ENCODE peak calls at places on chromosome 11, in four cellular contexts. One of them, this sample, is unnamed.

GRCh38 chr11:17915500-17916143 is 97.2 kb downstream of the SERGEF start:
- DNase-seq in neural crest cell: no peak
- DNase-seq in fibroblast of lung: peak
- DNase-seq in cardiac fibroblast: no peak
- DNase-seq in this sample: no peak

GRCh38 chr11:92101845-92102244 is 122.8 kb upstream of the FAT3 start:
- DNase-seq in neural crest cell: no peak
- DNase-seq in fibroblast of lung: no peak
- DNase-seq in cardiac fibroblast: no peak
- DNase-seq in this sample: no peak

GRCh38 chr11:13135385-13136271 is 126.5 kb downstream of the RASSF10 start:
- DNase-seq in neural crest cell: peak
- DNase-seq in fibroblast of lung: peak
- DNase-seq in cardiac fibroblast: peak
- DNase-seq in this sample: no peak

GRCh38 chr11:44779736-44780520 is 53.2 kb downstream of the TSPAN18 start:
- DNase-seq in neural crest cell: no peak
- DNase-seq in fibroblast of lung: no peak
- DNase-seq in cardiac fibroblast: no peak
- DNase-seq in this sample: no peak

GRCh38 chr11:35337136-35337918 is 82.0 kb downstream of the SLC1A2 start:
- DNase-seq in neural crest cell: no peak
- DNase-seq in fibroblast of lung: peak
- DNase-seq in cardiac fibroblast: peak
- DNase-seq in this sample: no peak

GRCh38 chr11:111456859-111457730 is 55.1 kb downstream of the BTG4 start:
- DNase-seq in neural crest cell: no peak
- DNase-seq in fibroblast of lung: no peak
- DNase-seq in cardiac fibroblast: no peak
- DNase-seq in this sample: no peak

GRCh38 chr11:122976734-122977454 is 4.7 kb downstream of the BSX start:
- DNase-seq in neural crest cell: no peak
- DNase-seq in fibroblast of lung: no peak
- DNase-seq in cardiac fibroblast: no peak
- DNase-seq in this sample: no peak

GRCh38 chr11:30917859-30918478 is 331.8 kb upstream of the MPPED2 start:
- DNase-seq in neural crest cell: peak
- DNase-seq in fibroblast of lung: peak
- DNase-seq in cardiac fibroblast: peak
- DNase-seq in this sample: no peak

GRCh38 chr11:86484164-86484794 is 109.6 kb downstream of the CCDC81 start:
- DNase-seq in neural crest cell: no peak
- DNase-seq in fibroblast of lung: peak
- DNase-seq in cardiac fibroblast: peak
- DNase-seq in this sample: no peak

GRCh38 chr11:69101100-69101791 is 52.5 kb downstream of the TPCN2 start:
- DNase-seq in neural crest cell: peak
- DNase-seq in fibroblast of lung: peak
- DNase-seq in cardiac fibroblast: peak
- DNase-seq in this sample: peak

GRCh38 chr11:131465746-131466145 is 95.3 kb downstream of the NTM start:
- DNase-seq in neural crest cell: peak
- DNase-seq in fibroblast of lung: no peak
- DNase-seq in cardiac fibroblast: no peak
- DNase-seq in this sample: peak

GRCh38 chr11:83600656-83601055 is 314.5 kb upstream of the CCDC90B start:
- DNase-seq in neural crest cell: no peak
- DNase-seq in fibroblast of lung: no peak
- DNase-seq in cardiac fibroblast: no peak
- DNase-seq in this sample: no peak

DNA sequence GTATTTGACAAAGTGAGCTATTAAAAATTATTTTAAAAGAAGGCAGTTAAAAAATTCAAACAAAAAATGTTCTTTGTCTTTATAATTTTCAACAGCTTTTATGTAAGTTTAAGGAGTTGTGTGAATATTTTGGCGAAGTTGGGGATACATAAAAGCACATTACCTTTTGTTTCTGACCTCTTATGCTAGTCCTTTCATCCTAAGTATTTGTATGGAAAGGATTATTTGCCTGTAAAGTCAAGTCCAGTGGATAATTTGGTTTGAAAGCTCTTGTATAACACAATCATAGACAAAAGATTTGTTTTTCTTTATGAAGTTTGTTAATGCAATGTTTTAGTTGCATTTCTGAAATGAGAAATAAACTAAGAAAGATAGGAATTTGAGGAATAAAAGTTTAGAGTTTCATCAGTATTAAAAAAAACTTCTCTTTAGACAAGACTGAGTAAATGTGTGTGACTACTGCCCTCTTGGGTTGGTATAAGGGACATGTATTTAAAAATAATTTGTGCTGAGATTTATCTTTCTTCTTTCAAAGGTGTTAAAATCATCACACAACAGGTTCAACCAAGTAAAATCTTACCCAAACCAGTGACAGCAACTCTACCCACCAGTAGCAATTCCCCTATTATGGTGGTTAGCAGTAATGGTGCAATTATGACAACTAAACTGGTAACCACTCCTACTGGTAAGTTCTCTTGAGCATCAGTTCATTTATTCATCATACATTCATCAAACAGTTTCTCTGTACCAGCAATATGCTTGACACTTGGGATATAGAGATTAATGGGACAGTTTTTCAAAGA is 68.2 kb downstream of the EMSY start:
- DNase-seq in neural crest cell: no peak
- DNase-seq in fibroblast of lung: peak
- DNase-seq in cardiac fibroblast: peak
- DNase-seq in this sample: no peak
- TF ChIP-seq CTCF in neural crest cell: peak
- TF ChIP-seq CTCF in fibroblast of lung: peak
- TF ChIP-seq CTCF in cardiac fibroblast: peak
- TF ChIP-seq CTCF in this sample: peak

GRCh38 chr11:1165256-1166041 is 7.7 kb downstream of the MUC5AC start:
- DNase-seq in neural crest cell: no peak
- DNase-seq in fibroblast of lung: no peak
- DNase-seq in cardiac fibroblast: no peak
- DNase-seq in this sample: no peak

GRCh38 chr11:1168256-1168655 is 10.5 kb downstream of the MUC5AC start:
- DNase-seq in neural crest cell: no peak
- DNase-seq in fibroblast of lung: no peak
- DNase-seq in cardiac fibroblast: no peak
- DNase-seq in this sample: no peak

GRCh38 chr11:1168721-1169161 is 11.0 kb downstream of the MUC5AC start:
- DNase-seq in neural crest cell: no peak
- DNase-seq in fibroblast of lung: no peak
- DNase-seq in cardiac fibroblast: no peak
- DNase-seq in this sample: no peak

GRCh38 chr11:1167751-1168231 is 10.0 kb downstream of the MUC5AC start:
- DNase-seq in neural crest cell: no peak
- DNase-seq in fibroblast of lung: no peak
- DNase-seq in cardiac fibroblast: no peak
- DNase-seq in this sample: no peak

GRCh38 chr11:1167256-1167655 is 9.5 kb downstream of the MUC5AC start:
- DNase-seq in neural crest cell: no peak
- DNase-seq in fibroblast of lung: no peak
- DNase-seq in cardiac fibroblast: no peak
- DNase-seq in this sample: no peak
- TF ChIP-seq CTCF in neural crest cell: no peak
- TF ChIP-seq CTCF in fibroblast of lung: no peak
- TF ChIP-seq CTCF in cardiac fibroblast: no peak
- TF ChIP-seq CTCF in this sample: no peak

DNA sequence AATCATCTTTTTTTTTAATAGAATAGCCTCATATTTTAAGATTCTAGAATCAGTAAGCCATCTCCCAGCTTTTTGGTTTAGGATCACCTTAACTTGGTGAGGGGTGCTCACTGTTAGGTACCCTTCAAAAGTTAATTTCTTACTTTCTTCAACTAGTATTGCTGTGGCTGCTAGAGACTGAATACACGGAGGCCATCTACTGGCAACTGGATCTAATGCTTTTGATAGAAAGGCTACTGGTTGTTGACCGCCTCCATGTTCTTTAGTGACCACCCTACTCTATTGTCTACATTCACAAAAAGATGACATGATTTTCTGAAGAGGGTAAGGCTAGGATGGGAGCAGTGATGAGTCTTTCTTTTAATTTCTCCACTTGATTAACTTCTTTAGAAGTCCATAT is 16.7 kb upstream of the ALDH3B2 start:
- DNase-seq in neural crest cell: no peak
- DNase-seq in fibroblast of lung: no peak
- DNase-seq in cardiac fibroblast: peak
- DNase-seq in this sample: no peak
- TF ChIP-seq CTCF in neural crest cell: peak
- TF ChIP-seq CTCF in fibroblast of lung: peak
- TF ChIP-seq CTCF in cardiac fibroblast: peak
- TF ChIP-seq CTCF in this sample: peak

DNA sequence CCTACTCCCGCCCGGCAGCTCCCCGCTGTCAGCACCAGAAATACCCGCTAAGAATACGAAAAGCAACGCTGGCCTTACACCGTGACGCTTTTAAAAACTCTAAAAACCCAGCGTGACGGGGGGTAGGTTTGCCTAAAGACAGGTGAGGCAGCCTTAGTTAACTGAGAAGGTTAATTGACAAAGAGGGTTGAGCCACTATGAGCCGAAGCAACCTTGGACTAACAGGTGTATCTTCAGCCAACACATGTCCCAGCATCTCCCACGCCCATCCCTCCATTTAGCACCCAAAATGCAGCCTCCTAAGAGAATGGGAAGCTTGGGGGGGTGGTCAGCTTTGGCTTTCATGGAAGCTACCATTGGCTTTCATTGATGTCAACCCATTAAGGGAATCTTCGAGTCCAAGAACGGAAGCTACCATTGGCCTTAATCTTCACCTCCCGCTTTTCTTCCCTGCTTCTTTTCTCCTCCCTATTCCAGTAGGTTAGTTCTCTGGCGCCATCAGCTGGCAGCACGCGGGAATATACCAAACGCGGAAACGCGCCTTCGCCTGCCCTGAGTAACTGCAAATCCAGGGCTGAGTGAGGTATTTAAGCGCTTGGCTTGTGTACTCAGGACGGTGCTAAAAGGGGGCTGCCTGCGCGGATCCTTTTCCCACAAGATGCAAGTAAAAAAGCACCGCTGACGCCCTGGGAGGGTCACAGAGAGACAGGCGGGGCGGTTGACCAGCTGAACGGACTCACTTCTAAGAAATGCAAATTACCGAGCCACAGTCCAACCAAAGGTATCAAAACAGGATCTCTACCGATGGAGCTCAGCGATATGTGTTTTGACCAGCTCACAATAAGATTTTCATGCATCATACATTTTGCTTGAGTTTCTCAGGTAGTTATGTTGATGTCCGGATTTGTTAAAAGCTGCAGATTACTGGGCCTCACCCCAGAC is 38.5 kb upstream of the GLYATL1 start:
- DNase-seq in neural crest cell: peak
- DNase-seq in fibroblast of lung: peak
- DNase-seq in cardiac fibroblast: peak
- DNase-seq in this sample: peak
- TF ChIP-seq CTCF in neural crest cell: peak
- TF ChIP-seq CTCF in fibroblast of lung: peak
- TF ChIP-seq CTCF in cardiac fibroblast: peak
- TF ChIP-seq CTCF in this sample: peak

GRCh38 chr11:125076378-125076945 is 13.4 kb downstream of the SLC37A2 start:
- DNase-seq in neural crest cell: no peak
- DNase-seq in fibroblast of lung: no peak
- DNase-seq in cardiac fibroblast: no peak
- DNase-seq in this sample: no peak

GRCh38 chr11:125075242-125075625 is 12.1 kb downstream of the SLC37A2 start:
- DNase-seq in neural crest cell: no peak
- DNase-seq in fibroblast of lung: no peak
- DNase-seq in cardiac fibroblast: no peak
- DNase-seq in this sample: no peak

GRCh38 chr11:125074511-125075241 is 11.6 kb downstream of the SLC37A2 start:
- DNase-seq in neural crest cell: no peak
- DNase-seq in fibroblast of lung: no peak
- DNase-seq in cardiac fibroblast: no peak
- DNase-seq in this sample: no peak

GRCh38 chr11:125073616-125074483 is 10.7 kb downstream of the SLC37A2 start:
- DNase-seq in neural crest cell: no peak
- DNase-seq in fibroblast of lung: no peak
- DNase-seq in cardiac fibroblast: no peak
- DNase-seq in this sample: no peak

GRCh38 chr11:125075900-125076317 is 12.8 kb downstream of the SLC37A2 start:
- DNase-seq in neural crest cell: no peak
- DNase-seq in fibroblast of lung: peak
- DNase-seq in cardiac fibroblast: no peak
- DNase-seq in this sample: no peak
- TF ChIP-seq CTCF in neural crest cell: no peak
- TF ChIP-seq CTCF in fibroblast of lung: no peak
- TF ChIP-seq CTCF in cardiac fibroblast: no peak
- TF ChIP-seq CTCF in this sample: no peak

GRCh38 chr11:65890324-65891179 is at the start of gene CCDC85B:
- DNase-seq in neural crest cell: peak
- DNase-seq in fibroblast of lung: peak
- DNase-seq in cardiac fibroblast: peak
- DNase-seq in this sample: peak

GRCh38 chr11:65894034-65894591 is 3.6 kb downstream of the CCDC85B start:
- DNase-seq in neural crest cell: no peak
- DNase-seq in fibroblast of lung: no peak
- DNase-seq in cardiac fibroblast: no peak
- DNase-seq in this sample: no peak

GRCh38 chr11:65888163-65888814 is at the start of gene FIBP:
- DNase-seq in neural crest cell: peak
- DNase-seq in fibroblast of lung: peak
- DNase-seq in cardiac fibroblast: peak
- DNase-seq in this sample: peak

GRCh38 chr11:65892661-65893317 is 2.3 kb downstream of the CCDC85B start:
- DNase-seq in neural crest cell: no peak
- DNase-seq in fibroblast of lung: no peak
- DNase-seq in cardiac fibroblast: no peak
- DNase-seq in this sample: no peak

GRCh38 chr11:65891180-65892136 is 985 bp downstream of the CCDC85B start:
- DNase-seq in neural crest cell: no peak
- DNase-seq in fibroblast of lung: no peak
- DNase-seq in cardiac fibroblast: peak
- DNase-seq in this sample: no peak
- TF ChIP-seq CTCF in neural crest cell: no peak
- TF ChIP-seq CTCF in fibroblast of lung: peak
- TF ChIP-seq CTCF in cardiac fibroblast: peak
- TF ChIP-seq CTCF in this sample: no peak

This sample was measured in progenitor cell of endocrine pancreas.